ENCODE peak calls at places on chromosomes 13 and 19, in five cellular contexts. One of them, this sample, is unnamed.

GRCh38 chr13:31675521-31675953 is 63.8 kb upstream of the RXFP2 start:
- DNase-seq in heart right ventricle: no peak
- DNase-seq in HCT116: no peak
- DNase-seq in MCF 10A: peak
- DNase-seq in omental fat pad: no peak
- DNase-seq in this sample: no peak

GRCh38 chr19:37790244-37790925 is 11.0 kb upstream of the ZNF573 start:
- DNase-seq in heart right ventricle: no peak
- DNase-seq in MCF 10A: no peak
- DNase-seq in HCT116: no peak
- DNase-seq in omental fat pad: no peak
- DNase-seq in this sample: no peak

GRCh38 chr19:57664269-57665127 is 4.2 kb upstream of the ZSCAN4 start:
- DNase-seq in HCT116: no peak
- DNase-seq in heart right ventricle: peak
- DNase-seq in omental fat pad: no peak
- DNase-seq in MCF 10A: peak
- DNase-seq in this sample: no peak

GRCh38 chr13:76711515-76712182 is 174.6 kb downstream of the KCTD12 start:
- DNase-seq in omental fat pad: no peak
- DNase-seq in heart right ventricle: no peak
- DNase-seq in MCF 10A: peak
- DNase-seq in HCT116: no peak
- DNase-seq in this sample: no peak

GRCh38 chr13:106354961-106355360 is 180.5 kb downstream of the EFNB2 start:
- DNase-seq in HCT116: no peak
- DNase-seq in MCF 10A: no peak
- DNase-seq in heart right ventricle: no peak
- DNase-seq in omental fat pad: no peak
- DNase-seq in this sample: no peak

GRCh38 chr13:113489549-113490495 is 689 bp downstream of the DCUN1D2 start:
- DNase-seq in heart right ventricle: no peak
- DNase-seq in omental fat pad: no peak
- DNase-seq in HCT116: no peak
- DNase-seq in MCF 10A: peak
- DNase-seq in this sample: no peak

GRCh38 chr13:51286135-51287002 is 53.1 kb upstream of the SERPINE3 start:
- DNase-seq in heart right ventricle: peak
- DNase-seq in omental fat pad: peak
- DNase-seq in MCF 10A: peak
- DNase-seq in HCT116: peak
- DNase-seq in this sample: no peak

GRCh38 chr19:45638930-45639729 is at the start of gene EML2:
- DNase-seq in HCT116: no peak
- DNase-seq in heart right ventricle: peak
- DNase-seq in MCF 10A: peak
- DNase-seq in omental fat pad: no peak
- DNase-seq in this sample: no peak

GRCh38 chr19:34493649-34494044 is 12.1 kb downstream of the WTIP start:
- DNase-seq in MCF 10A: no peak
- DNase-seq in heart right ventricle: no peak
- DNase-seq in omental fat pad: no peak
- DNase-seq in HCT116: no peak
- DNase-seq in this sample: no peak

GRCh38 chr13:34627905-34628682 is 314.0 kb upstream of the NBEA start:
- DNase-seq in HCT116: no peak
- DNase-seq in MCF 10A: no peak
- DNase-seq in omental fat pad: no peak
- DNase-seq in heart right ventricle: no peak
- DNase-seq in this sample: no peak

GRCh38 chr19:3036119-3036794 is 7.2 kb upstream of the TLE2 start:
- DNase-seq in heart right ventricle: peak
- DNase-seq in MCF 10A: peak
- DNase-seq in omental fat pad: peak
- DNase-seq in HCT116: peak
- DNase-seq in this sample: peak

GRCh38 chr19:10968527-10969081 is 7.8 kb downstream of the SMARCA4 start:
- DNase-seq in MCF 10A: no peak
- DNase-seq in heart right ventricle: no peak
- DNase-seq in HCT116: no peak
- DNase-seq in omental fat pad: no peak
- DNase-seq in this sample: no peak

GRCh38 chr13:109243311-109243951 is 543.0 kb downstream of the IRS2 start:
- DNase-seq in omental fat pad: no peak
- DNase-seq in MCF 10A: peak
- DNase-seq in HCT116: peak
- DNase-seq in heart right ventricle: no peak
- DNase-seq in this sample: no peak

GRCh38 chr19:57212109-57212508 is 18.7 kb upstream of the AURKC start:
- DNase-seq in MCF 10A: no peak
- DNase-seq in HCT116: no peak
- DNase-seq in heart right ventricle: no peak
- DNase-seq in omental fat pad: no peak
- DNase-seq in this sample: no peak

GRCh38 chr19:51029718-51030117 is 3.3 kb upstream of the KLK11 start:
- DNase-seq in heart right ventricle: no peak
- DNase-seq in MCF 10A: no peak
- DNase-seq in omental fat pad: no peak
- DNase-seq in HCT116: no peak
- DNase-seq in this sample: no peak

GRCh38 chr13:111383591-111384440 is 63.4 kb downstream of the TEX29 start:
- DNase-seq in omental fat pad: no peak
- DNase-seq in HCT116: no peak
- DNase-seq in MCF 10A: no peak
- DNase-seq in heart right ventricle: no peak
- DNase-seq in this sample: no peak

GRCh38 chr13:51935326-51936171 is 73.8 kb downstream of the CCDC70 start:
- DNase-seq in heart right ventricle: no peak
- DNase-seq in omental fat pad: no peak
- DNase-seq in HCT116: peak
- DNase-seq in MCF 10A: peak
- DNase-seq in this sample: no peak

GRCh38 chr19:6273701-6274601 is 5.8 kb downstream of the MLLT1 start:
- DNase-seq in omental fat pad: peak
- DNase-seq in MCF 10A: peak
- DNase-seq in heart right ventricle: peak
- DNase-seq in HCT116: no peak
- DNase-seq in this sample: peak

GRCh38 chr19:3115916-3116602 is 19.8 kb upstream of the GNA15 start:
- DNase-seq in MCF 10A: peak
- DNase-seq in omental fat pad: no peak
- DNase-seq in HCT116: no peak
- DNase-seq in heart right ventricle: no peak
- DNase-seq in this sample: no peak

GRCh38 chr13:80083516-80084085 is 257.3 kb downstream of the SPRY2 start:
- DNase-seq in omental fat pad: no peak
- DNase-seq in MCF 10A: peak
- DNase-seq in heart right ventricle: no peak
- DNase-seq in HCT116: no peak
- DNase-seq in this sample: no peak

GRCh38 chr13:52850396-52851152 is 2.1 kb upstream of the PCDH8 start:
- DNase-seq in MCF 10A: peak
- DNase-seq in heart right ventricle: peak
- DNase-seq in HCT116: no peak
- DNase-seq in omental fat pad: no peak
- DNase-seq in this sample: no peak

GRCh38 chr13:46143239-46143701 is 38.4 kb upstream of the CPB2 start:
- DNase-seq in heart right ventricle: no peak
- DNase-seq in omental fat pad: no peak
- DNase-seq in HCT116: no peak
- DNase-seq in MCF 10A: no peak
- DNase-seq in this sample: no peak

GRCh38 chr13:40031031-40031430 is 375.6 kb downstream of the COG6 start:
- DNase-seq in heart right ventricle: no peak
- DNase-seq in HCT116: no peak
- DNase-seq in MCF 10A: peak
- DNase-seq in omental fat pad: no peak
- DNase-seq in this sample: no peak

GRCh38 chr19:36207605-36208252 is 6.7 kb downstream of the ZNF565 start:
- DNase-seq in MCF 10A: no peak
- DNase-seq in HCT116: no peak
- DNase-seq in heart right ventricle: no peak
- DNase-seq in omental fat pad: no peak
- DNase-seq in this sample: no peak

GRCh38 chr19:3692141-3693029 is 7.9 kb downstream of the PIP5K1C start:
- DNase-seq in MCF 10A: peak
- DNase-seq in HCT116: no peak
- DNase-seq in omental fat pad: no peak
- DNase-seq in heart right ventricle: no peak
- DNase-seq in this sample: no peak